ENCODE peak calls at places on chromosomes 12 and 14, in ten cellular contexts. One of them, this sample, is unnamed.

GRCh38 chr12:122155705-122156104 is 18.3 kb downstream of the IL31 start:
- DNase-seq in T-cell: no peak
- DNase-seq in NCI-H1417: no peak
- DNase-seq in effector memory CD4-positive, alpha-beta T cell: no peak
- DNase-seq in GM12892: no peak
- DNase-seq in activated CD4-positive, alpha-beta T cell treated with anti-CD3 and anti-CD28 coated beads for 1 hour: no peak
- DNase-seq in stimulated activated CD8-positive, alpha-beta memory T cell treated with anti-CD3 and anti-CD28 coated beads, Interleukin-4, amount 100 ng/mL, for 24 hours: no peak
- DNase-seq in adipocyte: no peak
- DNase-seq in left cardiac atrium: no peak
- DNase-seq in GM19239: no peak
- DNase-seq in this sample: no peak

GRCh38 chr12:32681272-32681671 is 2.2 kb downstream of the DNM1L start:
- DNase-seq in effector memory CD4-positive, alpha-beta T cell: no peak
- DNase-seq in stimulated activated CD8-positive, alpha-beta memory T cell treated with anti-CD3 and anti-CD28 coated beads, Interleukin-4, amount 100 ng/mL, for 24 hours: no peak
- DNase-seq in T-cell: no peak
- DNase-seq in left cardiac atrium: no peak
- DNase-seq in NCI-H1417: no peak
- DNase-seq in activated CD4-positive, alpha-beta T cell treated with anti-CD3 and anti-CD28 coated beads for 1 hour: no peak
- DNase-seq in GM12892: no peak
- DNase-seq in GM19239: no peak
- DNase-seq in adipocyte: no peak
- DNase-seq in this sample: no peak

GRCh38 chr12:31238764-31239387 is 87.1 kb downstream of the SINHCAF start:
- DNase-seq in left cardiac atrium: peak
- DNase-seq in stimulated activated CD8-positive, alpha-beta memory T cell treated with anti-CD3 and anti-CD28 coated beads, Interleukin-4, amount 100 ng/mL, for 24 hours: peak
- DNase-seq in GM12892: peak
- DNase-seq in effector memory CD4-positive, alpha-beta T cell: peak
- DNase-seq in GM19239: peak
- DNase-seq in T-cell: peak
- DNase-seq in activated CD4-positive, alpha-beta T cell treated with anti-CD3 and anti-CD28 coated beads for 1 hour: peak
- DNase-seq in adipocyte: peak
- DNase-seq in NCI-H1417: peak
- DNase-seq in this sample: no peak

GRCh38 chr14:102117852-102118251 is 21.8 kb upstream of the WDR20 start:
- DNase-seq in left cardiac atrium: no peak
- DNase-seq in activated CD4-positive, alpha-beta T cell treated with anti-CD3 and anti-CD28 coated beads for 1 hour: no peak
- DNase-seq in NCI-H1417: no peak
- DNase-seq in stimulated activated CD8-positive, alpha-beta memory T cell treated with anti-CD3 and anti-CD28 coated beads, Interleukin-4, amount 100 ng/mL, for 24 hours: no peak
- DNase-seq in adipocyte: no peak
- DNase-seq in GM12892: no peak
- DNase-seq in effector memory CD4-positive, alpha-beta T cell: no peak
- DNase-seq in GM19239: no peak
- DNase-seq in T-cell: no peak
- DNase-seq in this sample: no peak

GRCh38 chr12:25269701-25270100 is 19.0 kb upstream of the KRAS start:
- DNase-seq in effector memory CD4-positive, alpha-beta T cell: no peak
- DNase-seq in T-cell: no peak
- DNase-seq in left cardiac atrium: no peak
- DNase-seq in adipocyte: no peak
- DNase-seq in activated CD4-positive, alpha-beta T cell treated with anti-CD3 and anti-CD28 coated beads for 1 hour: no peak
- DNase-seq in NCI-H1417: no peak
- DNase-seq in GM12892: no peak
- DNase-seq in GM19239: no peak
- DNase-seq in stimulated activated CD8-positive, alpha-beta memory T cell treated with anti-CD3 and anti-CD28 coated beads, Interleukin-4, amount 100 ng/mL, for 24 hours: no peak
- DNase-seq in this sample: no peak

GRCh38 chr14:100487304-100487703 is 99.9 kb downstream of the BEGAIN start:
- DNase-seq in T-cell: no peak
- DNase-seq in activated CD4-positive, alpha-beta T cell treated with anti-CD3 and anti-CD28 coated beads for 1 hour: no peak
- DNase-seq in GM12892: no peak
- DNase-seq in left cardiac atrium: no peak
- DNase-seq in GM19239: no peak
- DNase-seq in stimulated activated CD8-positive, alpha-beta memory T cell treated with anti-CD3 and anti-CD28 coated beads, Interleukin-4, amount 100 ng/mL, for 24 hours: no peak
- DNase-seq in NCI-H1417: no peak
- DNase-seq in adipocyte: no peak
- DNase-seq in effector memory CD4-positive, alpha-beta T cell: no peak
- DNase-seq in this sample: no peak

GRCh38 chr12:16939871-16940306 is 333.9 kb upstream of the LMO3 start:
- DNase-seq in activated CD4-positive, alpha-beta T cell treated with anti-CD3 and anti-CD28 coated beads for 1 hour: no peak
- DNase-seq in left cardiac atrium: no peak
- DNase-seq in NCI-H1417: peak
- DNase-seq in effector memory CD4-positive, alpha-beta T cell: no peak
- DNase-seq in adipocyte: peak
- DNase-seq in GM19239: peak
- DNase-seq in stimulated activated CD8-positive, alpha-beta memory T cell treated with anti-CD3 and anti-CD28 coated beads, Interleukin-4, amount 100 ng/mL, for 24 hours: no peak
- DNase-seq in T-cell: no peak
- DNase-seq in GM12892: peak
- DNase-seq in this sample: no peak

GRCh38 chr14:64979336-64980074 is 7.2 kb upstream of the FNTB start:
- DNase-seq in stimulated activated CD8-positive, alpha-beta memory T cell treated with anti-CD3 and anti-CD28 coated beads, Interleukin-4, amount 100 ng/mL, for 24 hours: no peak
- DNase-seq in left cardiac atrium: no peak
- DNase-seq in NCI-H1417: no peak
- DNase-seq in GM12892: no peak
- DNase-seq in adipocyte: peak
- DNase-seq in T-cell: no peak
- DNase-seq in GM19239: no peak
- DNase-seq in activated CD4-positive, alpha-beta T cell treated with anti-CD3 and anti-CD28 coated beads for 1 hour: no peak
- DNase-seq in effector memory CD4-positive, alpha-beta T cell: no peak
- DNase-seq in this sample: no peak

GRCh38 chr14:33229269-33229924 is 290.7 kb downstream of the NPAS3 start:
- DNase-seq in NCI-H1417: peak
- DNase-seq in GM12892: no peak
- DNase-seq in adipocyte: peak
- DNase-seq in T-cell: no peak
- DNase-seq in GM19239: no peak
- DNase-seq in left cardiac atrium: no peak
- DNase-seq in stimulated activated CD8-positive, alpha-beta memory T cell treated with anti-CD3 and anti-CD28 coated beads, Interleukin-4, amount 100 ng/mL, for 24 hours: no peak
- DNase-seq in activated CD4-positive, alpha-beta T cell treated with anti-CD3 and anti-CD28 coated beads for 1 hour: no peak
- DNase-seq in effector memory CD4-positive, alpha-beta T cell: no peak
- DNase-seq in this sample: no peak

GRCh38 chr12:49190317-49190716 is 1.4 kb upstream of the TUBA1A start:
- DNase-seq in NCI-H1417: peak
- DNase-seq in left cardiac atrium: no peak
- DNase-seq in T-cell: no peak
- DNase-seq in stimulated activated CD8-positive, alpha-beta memory T cell treated with anti-CD3 and anti-CD28 coated beads, Interleukin-4, amount 100 ng/mL, for 24 hours: no peak
- DNase-seq in GM19239: no peak
- DNase-seq in effector memory CD4-positive, alpha-beta T cell: no peak
- DNase-seq in GM12892: no peak
- DNase-seq in adipocyte: no peak
- DNase-seq in activated CD4-positive, alpha-beta T cell treated with anti-CD3 and anti-CD28 coated beads for 1 hour: no peak
- DNase-seq in this sample: no peak

GRCh38 chr12:114993202-114993601 is 309.2 kb upstream of the TBX3 start:
- DNase-seq in GM12892: no peak
- DNase-seq in effector memory CD4-positive, alpha-beta T cell: no peak
- DNase-seq in left cardiac atrium: no peak
- DNase-seq in NCI-H1417: no peak
- DNase-seq in activated CD4-positive, alpha-beta T cell treated with anti-CD3 and anti-CD28 coated beads for 1 hour: no peak
- DNase-seq in GM19239: no peak
- DNase-seq in T-cell: no peak
- DNase-seq in stimulated activated CD8-positive, alpha-beta memory T cell treated with anti-CD3 and anti-CD28 coated beads, Interleukin-4, amount 100 ng/mL, for 24 hours: no peak
- DNase-seq in adipocyte: no peak
- DNase-seq in this sample: no peak

GRCh38 chr14:95440951-95441350 is 75.5 kb downstream of the SYNE3 start:
- DNase-seq in left cardiac atrium: no peak
- DNase-seq in effector memory CD4-positive, alpha-beta T cell: no peak
- DNase-seq in NCI-H1417: no peak
- DNase-seq in T-cell: no peak
- DNase-seq in GM19239: no peak
- DNase-seq in GM12892: no peak
- DNase-seq in activated CD4-positive, alpha-beta T cell treated with anti-CD3 and anti-CD28 coated beads for 1 hour: no peak
- DNase-seq in adipocyte: peak
- DNase-seq in stimulated activated CD8-positive, alpha-beta memory T cell treated with anti-CD3 and anti-CD28 coated beads, Interleukin-4, amount 100 ng/mL, for 24 hours: no peak
- DNase-seq in this sample: no peak

GRCh38 chr14:33564774-33565630 is 385.9 kb downstream of the EGLN3 start:
- DNase-seq in stimulated activated CD8-positive, alpha-beta memory T cell treated with anti-CD3 and anti-CD28 coated beads, Interleukin-4, amount 100 ng/mL, for 24 hours: no peak
- DNase-seq in T-cell: no peak
- DNase-seq in activated CD4-positive, alpha-beta T cell treated with anti-CD3 and anti-CD28 coated beads for 1 hour: no peak
- DNase-seq in GM19239: no peak
- DNase-seq in adipocyte: no peak
- DNase-seq in NCI-H1417: peak
- DNase-seq in effector memory CD4-positive, alpha-beta T cell: no peak
- DNase-seq in left cardiac atrium: no peak
- DNase-seq in GM12892: no peak
- DNase-seq in this sample: no peak

GRCh38 chr14:74572829-74573360 is 39.1 kb downstream of the LTBP2 start:
- DNase-seq in effector memory CD4-positive, alpha-beta T cell: no peak
- DNase-seq in adipocyte: peak
- DNase-seq in NCI-H1417: peak
- DNase-seq in GM19239: no peak
- DNase-seq in T-cell: no peak
- DNase-seq in stimulated activated CD8-positive, alpha-beta memory T cell treated with anti-CD3 and anti-CD28 coated beads, Interleukin-4, amount 100 ng/mL, for 24 hours: no peak
- DNase-seq in left cardiac atrium: no peak
- DNase-seq in activated CD4-positive, alpha-beta T cell treated with anti-CD3 and anti-CD28 coated beads for 1 hour: no peak
- DNase-seq in GM12892: no peak
- DNase-seq in this sample: no peak

GRCh38 chr12:104710940-104711725 is 247.0 kb downstream of the SLC41A2 start:
- DNase-seq in stimulated activated CD8-positive, alpha-beta memory T cell treated with anti-CD3 and anti-CD28 coated beads, Interleukin-4, amount 100 ng/mL, for 24 hours: no peak
- DNase-seq in activated CD4-positive, alpha-beta T cell treated with anti-CD3 and anti-CD28 coated beads for 1 hour: no peak
- DNase-seq in left cardiac atrium: no peak
- DNase-seq in GM19239: no peak
- DNase-seq in adipocyte: peak
- DNase-seq in T-cell: no peak
- DNase-seq in NCI-H1417: no peak
- DNase-seq in effector memory CD4-positive, alpha-beta T cell: no peak
- DNase-seq in GM12892: no peak
- DNase-seq in this sample: no peak

This sample was measured in Peyer's patch.